ENCODE peak calls at places on chromosomes 1 and 21, in eight cellular contexts. F is stimulated activated CD8-positive, alpha-beta memory T cell treated with anti-CD3 and anti-CD28 coated beads, Interleukin-15, amount 100 ng/mL, for 4 hours; X is NCI-H748 treated with DMSO at 0.1 percent for 48 hours; O is MCF 10A; Z is HEK293T; E is NCI-H1092; J is stimulated activated CD4-positive, alpha-beta T cell treated with anti-CD3 and anti-CD28 coated beads, Interleukin-15, amount 100 ng/mL, for 1 hour; L is psoas muscle. M is an unnamed sample.

GRCh38 chr21:43956667-43957030 is 55.5 kb upstream of the TRAPPC10 start:
- DNase-seq in F (no peak), X (no peak), O (no peak), Z (no peak), E (no peak), J (no peak), L (peak; percentile 49), M (no peak)

GRCh38 chr1:109790735-109791494 is 27.2 kb upstream of the EPS8L3 start:
- DNase-seq in F (peak; percentile 71), X (no peak), O (no peak), Z (peak; percentile 69), E (no peak), J (peak; percentile 60), L (peak; percentile 48), M (peak; percentile 69)

GRCh38 chr1:220313576-220313975 is 41.3 kb upstream of the RAB3GAP2 start:
- DNase-seq in F (no peak), X (no peak), O (no peak), Z (no peak), E (no peak), J (no peak), L (no peak), M (no peak)

GRCh38 chr1:99538618-99538956 is 107.3 kb upstream of the PALMD start:
- DNase-seq in F (no peak), X (no peak), O (no peak), Z (no peak), E (no peak), J (no peak), L (no peak), M (no peak)

GRCh38 chr1:183945432-183946308 is 91.9 kb downstream of the COLGALT2 start:
- DNase-seq in F (no peak), X (no peak), O (no peak), Z (no peak), E (no peak), J (no peak), L (no peak), M (no peak)

GRCh38 chr1:112719706-112720105 is 4.6 kb upstream of the PPM1J start:
- DNase-seq in F (no peak), X (no peak), O (no peak), Z (no peak), E (no peak), J (no peak), L (no peak), M (no peak)

GRCh38 chr1:1942753-1943656 is 23.9 kb upstream of the TMEM52 start:
- DNase-seq in F (no peak), X (no peak), O (no peak), Z (no peak), E (no peak), J (no peak), L (no peak), M (no peak)

GRCh38 chr1:16922885-16923431 is 1.2 kb downstream of the CROCC start:
- DNase-seq in F (no peak), X (no peak), O (no peak), Z (no peak), E (no peak), J (no peak), L (peak; percentile 10), M (no peak)

GRCh38 chr1:109040627-109041613 is 982 bp downstream of the WDR47 start:
- DNase-seq in F (no peak), X (peak; percentile 42), O (peak; percentile 30), Z (peak; percentile 37), E (peak; percentile 23), J (no peak), L (peak; percentile 31), M (no peak)

GRCh38 chr1:12518956-12519707 is 98.9 kb downstream of the DHRS3 start:
- DNase-seq in F (no peak), X (no peak), O (no peak), Z (no peak), E (no peak), J (no peak), L (peak; percentile 87), M (no peak)

GRCh38 chr1:57423135-57424131 is at the start of gene DAB1:
- DNase-seq in F (no peak), X (peak; percentile 53), O (no peak), Z (peak; percentile 64), E (no peak), J (no peak), L (no peak), M (peak; percentile 4)

GRCh38 chr1:59971464-59971911 is 44.9 kb upstream of the CYP2J2 start:
- DNase-seq in F (no peak), X (peak; percentile 58), O (peak; percentile 71), Z (peak; percentile 91), E (peak; percentile 43), J (peak; percentile 14), L (peak; percentile 62), M (peak; percentile 10)

GRCh38 chr1:24283326-24284155 is 35.6 kb upstream of the GRHL3 start:
- DNase-seq in F (no peak), X (no peak), O (peak; percentile 96), Z (no peak), E (no peak), J (no peak), L (no peak), M (no peak)

GRCh38 chr1:25433389-25434186 is 2.9 kb downstream of the MACO1 start:
- DNase-seq in F (no peak), X (no peak), O (no peak), Z (no peak), E (no peak), J (no peak), L (no peak), M (no peak)

GRCh38 chr1:115564201-115564600 is 77.6 kb upstream of the VANGL1 start:
- DNase-seq in F (no peak), X (no peak), O (no peak), Z (no peak), E (no peak), J (no peak), L (no peak), M (no peak)

GRCh38 chr1:75170006-75170405 is 35.8 kb downstream of the LHX8 start:
- DNase-seq in F (no peak), X (no peak), O (no peak), Z (no peak), E (no peak), J (no peak), L (no peak), M (no peak)

GRCh38 chr1:3279182-3279470 is 175.3 kb upstream of the ARHGEF16 start:
- DNase-seq in F (no peak), X (no peak), O (no peak), Z (no peak), E (no peak), J (no peak), L (no peak), M (no peak)

GRCh38 chr1:193338194-193338593 is 151.8 kb upstream of the B3GALT2 start:
- DNase-seq in F (no peak), X (no peak), O (peak; percentile 27), Z (no peak), E (no peak), J (no peak), L (no peak), M (no peak)

GRCh38 chr21:45515241-45516061 is 26.8 kb downstream of the SLC19A1 start:
- DNase-seq in F (no peak), X (no peak), O (no peak), Z (no peak), E (no peak), J (no peak), L (peak; percentile 6), M (no peak)

GRCh38 chr1:203663294-203663693 is 36.7 kb downstream of the ATP2B4 start:
- DNase-seq in F (no peak), X (no peak), O (peak; percentile 98), Z (no peak), E (no peak), J (no peak), L (no peak), M (no peak)

GRCh38 chr1:44905276-44905675 is 62.2 kb upstream of the PTCH2 start:
- DNase-seq in F (no peak), X (no peak), O (peak; percentile 30), Z (no peak), E (no peak), J (no peak), L (no peak), M (no peak)

GRCh38 chr1:157932082-157932481 is 61.4 kb upstream of the KIRREL1 start:
- DNase-seq in F (no peak), X (no peak), O (peak; percentile 74), Z (no peak), E (no peak), J (no peak), L (no peak), M (no peak)

GRCh38 chr1:61263905-61264824 is 181.8 kb downstream of the NFIA start:
- DNase-seq in F (no peak), X (no peak), O (no peak), Z (no peak), E (no peak), J (no peak), L (no peak), M (no peak)

GRCh38 chr21:35850029-35850428 is 210.3 kb downstream of the SETD4 start:
- DNase-seq in F (no peak), X (no peak), O (no peak), Z (no peak), E (no peak), J (no peak), L (no peak), M (no peak)

GRCh38 chr1:151924691-151925587 is 15.6 kb upstream of the THEM4 start:
- DNase-seq in F (no peak), X (no peak), O (no peak), Z (no peak), E (no peak), J (no peak), L (no peak), M (no peak)

GRCh38 chr1:210657806-210658205 is 329.1 kb downstream of the HHAT start:
- DNase-seq in F (no peak), X (no peak), O (no peak), Z (no peak), E (no peak), J (no peak), L (no peak), M (no peak)

GRCh38 chr1:8020032-8020431 is 6.1 kb downstream of the ERRFI1 start:
- DNase-seq in F (no peak), X (no peak), O (peak; percentile 74), Z (no peak), E (no peak), J (no peak), L (no peak), M (no peak)